ENCODE peak calls at places on chromosome 14, in ten cellular contexts. K is NB4; M is astrocyte of the spinal cord; N is glutamatergic neuron; D is nephron progenitor cell; U is central memory CD4-positive, alpha-beta T cell; T is HEK293T; Q is OCI-LY7; C is GM04504; G is naive thymus-derived CD8-positive, alpha-beta T cell. Y is an unnamed sample.

GRCh38 chr14:77275855-77276153 is 4.8 kb upstream of the NGB start:
- DNase-seq in G (no peak), U (no peak), C (no peak), D (no peak), K (no peak), Q (no peak), N (no peak), T (no peak), M (no peak), Y (no peak)

GRCh38 chr14:68945585-68946289 is 33.4 kb downstream of the ACTN1 start:
- DNase-seq in N (no peak), G (no peak), M (no peak), U (no peak), T (no peak), Q (no peak), K (no peak), C (no peak), D (no peak), Y (no peak)

GRCh38 chr14:58072288-58073071 is 79.5 kb downstream of the ARMH4 start:
- DNase-seq in M (peak), T (peak), N (peak), Q (peak), G (peak), U (peak), D (peak), C (peak), K (peak), Y (peak)

GRCh38 chr14:81268016-81268416 is 47.3 kb upstream of the GTF2A1 start:
- DNase-seq in M (no peak), U (no peak), T (no peak), N (no peak), D (no peak), K (peak), G (no peak), Q (peak), C (no peak), Y (no peak)

GRCh38 chr14:38045461-38045860 is 162.2 kb upstream of the SSTR1 start:
- DNase-seq in C (no peak), T (no peak), N (no peak), D (no peak), G (no peak), K (no peak), Q (no peak), M (no peak), U (no peak), Y (no peak)

GRCh38 chr14:105010891-105011291 is 10.0 kb downstream of the CDCA4 start:
- DNase-seq in Q (no peak), N (no peak), D (no peak), G (no peak), M (no peak), K (no peak), C (no peak), T (no peak), U (no peak), Y (no peak)

GRCh38 chr14:84465890-84466289 is 1064.1 kb upstream of the FLRT2 start:
- DNase-seq in M (peak), U (no peak), N (no peak), K (no peak), Q (no peak), D (no peak), G (no peak), C (no peak), T (no peak), Y (no peak)

GRCh38 chr14:94180655-94181271 is 6.6 kb downstream of the PPP4R4 start:
- DNase-seq in G (no peak), N (no peak), C (peak), U (peak), D (no peak), K (peak), M (peak), T (peak), Q (peak), Y (no peak)

GRCh38 chr14:71642715-71643114 is 289.5 kb upstream of the RGS6 start:
- DNase-seq in D (no peak), K (no peak), Q (no peak), N (no peak), U (no peak), G (no peak), C (no peak), M (no peak), T (no peak), Y (no peak)

GRCh38 chr14:67167420-67168109 is 21.7 kb upstream of the GARIN2 start:
- DNase-seq in U (no peak), D (no peak), C (no peak), K (no peak), M (peak), Q (no peak), N (no peak), G (no peak), T (no peak), Y (no peak)

GRCh38 chr14:32324601-32325000 is 4.5 kb upstream of the AKAP6 start:
- DNase-seq in C (no peak), K (no peak), G (no peak), N (no peak), T (no peak), Q (no peak), D (no peak), U (no peak), M (no peak), Y (no peak)

GRCh38 chr14:103908580-103908979 is 19.7 kb upstream of the TDRD9 start:
- DNase-seq in Q (no peak), U (no peak), N (no peak), C (no peak), T (no peak), G (peak), D (no peak), K (no peak), M (no peak), Y (peak)

GRCh38 chr14:101470266-101470665 is 91.0 kb upstream of the DIO3 start:
- DNase-seq in K (no peak), Q (no peak), N (no peak), M (no peak), T (no peak), C (no peak), U (no peak), D (no peak), G (no peak), Y (no peak)

GRCh38 chr14:29339491-29339890 is 572.9 kb downstream of the FOXG1 start:
- DNase-seq in G (no peak), Q (no peak), N (no peak), C (no peak), K (no peak), D (no peak), M (no peak), U (no peak), T (no peak), Y (no peak)

GRCh38 chr14:95072310-95072709 is 85.0 kb downstream of the DICER1 start:
- DNase-seq in K (no peak), Q (no peak), D (no peak), U (no peak), T (no peak), M (no peak), C (no peak), G (no peak), N (no peak), Y (no peak)

GRCh38 chr14:98931911-98932310 is 340.1 kb downstream of the BCL11B start:
- DNase-seq in K (peak), D (no peak), N (no peak), C (no peak), M (no peak), G (peak), T (no peak), Q (no peak), U (peak), Y (peak)

GRCh38 chr14:98769326-98769725 is 502.7 kb downstream of the BCL11B start:
- DNase-seq in N (no peak), Q (no peak), K (peak), C (no peak), U (no peak), G (no peak), D (no peak), M (no peak), T (no peak), Y (no peak)

GRCh38 chr14:91374897-91375747 is 42.5 kb downstream of the CCDC88C start:
- DNase-seq in N (peak), Q (peak), D (no peak), G (no peak), T (no peak), K (no peak), M (no peak), C (no peak), U (peak), Y (peak)

GRCh38 chr14:59215353-59215752 is 26.9 kb downstream of the DAAM1 start:
- DNase-seq in C (peak), Q (no peak), D (no peak), T (no peak), M (peak), N (no peak), G (no peak), U (no peak), K (no peak), Y (no peak)

GRCh38 chr14:82911930-82912329 is 1378.3 kb upstream of the SEL1L start:
- DNase-seq in C (no peak), T (no peak), G (no peak), U (no peak), D (no peak), N (no peak), Q (no peak), M (no peak), K (no peak), Y (no peak)

GRCh38 chr14:99148131-99148530 is 123.9 kb downstream of the BCL11B start:
- DNase-seq in G (no peak), C (no peak), D (no peak), Q (no peak), M (no peak), K (no peak), T (no peak), N (no peak), U (no peak), Y (no peak)

GRCh38 chr14:104592785-104593184 is 11.8 kb downstream of the TMEM179 start:
- DNase-seq in U (no peak), K (no peak), Q (no peak), D (no peak), G (no peak), T (no peak), C (no peak), N (peak), M (no peak), Y (no peak)

GRCh38 chr14:89352976-89353817 is 63.8 kb downstream of the FOXN3 start:
- DNase-seq in N (no peak), D (no peak), C (no peak), K (no peak), T (no peak), M (no peak), G (no peak), U (no peak), Q (no peak), Y (no peak)

GRCh38 chr14:103161054-103161397 is 37.8 kb downstream of the TNFAIP2 start:
- DNase-seq in D (no peak), Q (no peak), N (no peak), G (no peak), K (no peak), U (no peak), M (no peak), T (no peak), C (no peak), Y (no peak)

GRCh38 chr14:74478996-74479635 is 14.0 kb downstream of the NPC2 start:
- DNase-seq in K (no peak), D (peak), U (no peak), M (peak), T (peak), Q (peak), N (no peak), C (no peak), G (no peak), Y (no peak)

GRCh38 chr14:95025218-95025617 is 132.1 kb downstream of the DICER1 start:
- DNase-seq in T (no peak), D (no peak), U (no peak), N (no peak), K (no peak), C (no peak), Q (no peak), G (no peak), M (no peak), Y (no peak)

GRCh38 chr14:80455031-80455430 is 243.7 kb upstream of the DIO2 start:
- DNase-seq in Q (no peak), K (no peak), N (no peak), C (no peak), G (no peak), M (no peak), D (no peak), T (no peak), U (no peak), Y (no peak)

GRCh38 chr14:70803321-70804110 is 5.8 kb downstream of the MAP3K9 start:
- DNase-seq in C (no peak), U (no peak), N (no peak), Q (peak), T (no peak), G (no peak), K (peak), M (no peak), D (no peak), Y (no peak)

GRCh38 chr14:68042591-68043210 is 223.1 kb downstream of the RAD51B start:
- DNase-seq in Q (no peak), C (no peak), D (peak), N (no peak), M (peak), K (no peak), T (no peak), G (no peak), U (no peak), Y (no peak)

GRCh38 chr14:54085841-54086240 is 129.2 kb upstream of the BMP4 start:
- DNase-seq in K (no peak), T (no peak), M (no peak), N (no peak), U (no peak), G (no peak), Q (no peak), D (no peak), C (no peak), Y (no peak)

GRCh38 chr14:34781242-34781641 is 66.8 kb upstream of the CFL2 start:
- DNase-seq in N (no peak), M (peak), K (peak), Q (no peak), U (no peak), T (no peak), C (peak), D (no peak), G (no peak), Y (no peak)

GRCh38 chr14:66281036-66281776 is 205.0 kb upstream of the CCDC196 start:
- DNase-seq in G (no peak), D (no peak), T (no peak), Q (no peak), K (no peak), C (no peak), M (no peak), U (no peak), N (no peak), Y (no peak)

GRCh38 chr14:58193542-58193941 is 6.4 kb upstream of the ACTR10 start:
- DNase-seq in T (no peak), D (no peak), Q (no peak), U (no peak), C (no peak), N (no peak), K (no peak), G (no peak), M (no peak), Y (no peak)

GRCh38 chr14:95387826-95388445 is 68.2 kb upstream of the CLMN start:
- DNase-seq in N (no peak), M (no peak), Q (no peak), U (no peak), K (no peak), D (no peak), G (no peak), T (no peak), C (no peak), Y (no peak)

GRCh38 chr14:82872494-82872893 is 1338.8 kb upstream of the SEL1L start:
- DNase-seq in D (peak), C (no peak), G (no peak), Q (peak), M (no peak), N (peak), T (no peak), K (peak), U (no peak), Y (no peak)

GRCh38 chr14:73237219-73237785 is at the start of gene PAPLN:
- DNase-seq in G (no peak), M (no peak), U (no peak), N (no peak), Q (no peak), D (no peak), C (no peak), K (peak), T (no peak), Y (no peak)

GRCh38 chr14:73472182-73473114 is 14.1 kb upstream of the NUMB start:
- DNase-seq in G (no peak), Q (peak), C (no peak), M (peak), T (peak), N (no peak), U (peak), K (peak), D (peak), Y (no peak)

Y was measured in activated T-cell treated with anti-CD3 and anti-CD28 coated beads, Interleukin-2, amount 50 U/mL, for 1 hour.